ENCODE peak calls at places on chromosome 13, in eight cellular contexts. N, J, P, H, T, F, W and L are unnamed samples. For H3K4me1, the result is how much of the 10 kb centered on the place peaks cover.

GRCh38 chr13:110726726-110727125 is 13.2 kb downstream of the ING1 start:
- DNase-seq in N (no peak), P (no peak), F (no peak), W (no peak), J (no peak), T (no peak), H (no peak), L (no peak)

GRCh38 chr13:104773775-104774174 is 1707.6 kb upstream of the SLC10A2 start:
- DNase-seq in T (no peak), H (peak), F (peak), J (peak), W (peak), N (no peak), P (no peak), L (no peak)

GRCh38 chr13:74886496-74886895 is 595.5 kb downstream of the TBC1D4 start:
- DNase-seq in H (peak), J (peak), P (no peak), F (no peak), W (no peak), T (no peak), N (no peak), L (no peak)

GRCh38 chr13:20831933-20832332 is 58.2 kb upstream of the EEF1AKMT1 start:
- DNase-seq in J (no peak), T (no peak), F (no peak), P (no peak), N (no peak), H (no peak), W (no peak), L (no peak)

GRCh38 chr13:73138276-73138950 is 79.6 kb downstream of the KLF5 start:
- DNase-seq in P (no peak), T (no peak), J (peak), N (peak), W (peak), F (no peak), H (peak), L (no peak)

GRCh38 chr13:41514853-41515395 is 57.6 kb downstream of the RGCC start:
- DNase-seq in F (no peak), W (no peak), N (no peak), J (no peak), T (no peak), P (no peak), H (no peak), L (no peak)

GRCh38 chr13:105785436-105785835 is 750.0 kb downstream of the EFNB2 start:
- DNase-seq in F (no peak), T (no peak), J (no peak), P (no peak), W (no peak), H (no peak), N (no peak), L (no peak)

GRCh38 chr13:40152145-40152544 is 496.7 kb downstream of the COG6 start:
- DNase-seq in H (peak), P (no peak), J (peak), N (no peak), T (no peak), F (no peak), W (no peak), L (no peak)

GRCh38 chr13:64417609-64418008 is 2812.5 kb downstream of the PCDH9 start:
- DNase-seq in N (no peak), T (no peak), W (no peak), H (no peak), J (no peak), P (no peak), F (no peak), L (no peak)

GRCh38 chr13:79966502-79966901 is 374.4 kb downstream of the SPRY2 start:
- DNase-seq in W (peak), H (no peak), N (no peak), F (no peak), P (no peak), J (peak), T (no peak), L (no peak)

GRCh38 chr13:74774252-74774651 is 640.0 kb upstream of the KLF12 start:
- DNase-seq in N (no peak), P (no peak), F (no peak), W (no peak), T (no peak), J (peak), H (peak), L (no peak)

GRCh38 chr13:27406178-27406939 is 18.1 kb upstream of the GTF3A start:
- DNase-seq in J (peak), T (no peak), H (peak), W (peak), N (no peak), P (peak), F (peak), L (no peak)

GRCh38 chr13:26480246-26480855 is 77.1 kb upstream of the WASF3 start:
- DNase-seq in H (peak), J (peak), N (no peak), P (no peak), T (no peak), F (no peak), W (no peak), L (no peak)

GRCh38 chr13:94389544-94390351 is 89.7 kb downstream of the DCT start:
- DNase-seq in W (no peak), J (peak), N (no peak), H (no peak), F (no peak), P (no peak), T (no peak), L (no peak)

GRCh38 chr13:111925146-111925875 is 141.6 kb upstream of the SOX1 start:
- DNase-seq in F (no peak), T (no peak), N (no peak), P (no peak), H (no peak), J (no peak), W (no peak), L (no peak)

GRCh38 chr13:62931901-62932883 is 1516.5 kb upstream of the PCDH20 start:
- DNase-seq in N (no peak), W (no peak), T (no peak), P (no peak), H (peak), J (peak), F (no peak), L (no peak)

GRCh38 chr13:71871844-71872243 is 4.8 kb upstream of the DACH1 start:
- DNase-seq in T (no peak), H (no peak), W (no peak), J (no peak), N (no peak), F (no peak), P (no peak), L (no peak)
- H3K4me1 ChIP-seq in T (under half), H (under half), W (under half), J (under half), N (under half), F (under half), P (under half), L (under half)

GRCh38 chr13:36551445-36551844 is 119.2 kb downstream of the CCNA1 start:
- DNase-seq in N (no peak), F (no peak), T (no peak), H (no peak), W (no peak), J (no peak), P (no peak), L (no peak)

GRCh38 chr13:36548129-36548528 is 115.8 kb downstream of the CCNA1 start:
- DNase-seq in W (no peak), T (no peak), F (no peak), P (no peak), J (no peak), N (no peak), H (no peak), L (no peak)

GRCh38 chr13:36549126-36549702 is 116.9 kb downstream of the CCNA1 start:
- DNase-seq in N (no peak), H (no peak), J (no peak), T (no peak), F (no peak), W (no peak), P (no peak), L (no peak)

GRCh38 chr13:36552334-36552733 is 120.0 kb downstream of the CCNA1 start:
- DNase-seq in J (no peak), P (no peak), H (no peak), W (no peak), N (no peak), F (no peak), T (no peak), L (no peak)

DNA sequence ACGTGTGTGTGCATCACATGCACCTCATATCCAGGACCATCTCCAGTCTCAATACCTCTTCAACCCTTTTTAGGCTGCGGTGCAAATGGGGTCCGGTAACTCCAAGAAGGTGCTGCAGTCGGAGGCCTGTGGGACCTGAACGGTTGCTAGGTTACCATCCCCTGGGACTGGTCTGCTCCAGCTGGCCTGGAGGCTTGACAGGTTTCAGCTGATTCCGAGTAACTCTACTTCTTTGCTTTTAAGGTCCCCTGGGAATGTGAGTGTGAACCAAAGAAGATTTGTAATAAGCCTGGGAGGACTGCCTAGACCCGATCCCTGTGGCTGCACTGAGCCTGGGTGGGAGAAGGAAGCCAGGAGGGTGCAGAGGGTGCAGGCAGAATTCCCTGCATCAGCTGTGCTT is 117.5 kb downstream of the CCNA1 start:
- DNase-seq in T (no peak), N (no peak), J (no peak), F (no peak), H (no peak), P (no peak), W (no peak), L (no peak)
- H3K4me1 ChIP-seq in T (under half), N (under half), J (under half), F (under half), H (under half), P (under half), W (under half), L (under half)

DNA sequence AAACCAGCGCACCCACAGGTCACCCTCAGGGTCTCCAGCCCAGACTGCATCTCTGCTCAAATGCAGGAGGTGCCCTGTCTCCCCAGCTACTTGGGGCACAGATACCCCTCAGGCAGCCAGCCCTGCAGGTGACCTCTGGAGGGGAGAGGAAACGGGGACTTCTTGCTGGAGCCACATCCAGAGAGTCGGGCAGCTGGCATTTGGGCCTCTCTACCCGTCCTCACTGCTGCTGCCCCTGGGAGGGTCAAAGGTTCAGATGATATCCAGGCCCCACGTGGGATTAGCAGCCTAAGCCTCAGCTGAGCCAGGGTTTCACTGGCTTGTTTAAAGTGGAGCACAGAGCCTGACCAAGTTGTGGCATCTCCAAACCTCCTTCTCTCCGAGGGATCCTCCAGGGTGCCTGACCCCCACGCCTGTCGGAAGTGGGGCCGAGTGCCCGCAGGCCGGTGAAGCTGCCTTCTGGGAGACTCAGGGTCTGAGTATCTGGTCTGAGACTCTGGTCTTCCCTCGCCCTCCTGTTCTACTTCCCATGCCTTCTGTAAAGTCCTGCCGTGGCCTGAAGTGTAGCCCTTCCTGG is 2.2 kb downstream of the RASA3 start:
- DNase-seq in P (no peak), F (no peak), N (no peak), T (no peak), H (no peak), J (peak), W (no peak), L (no peak)
- H3K4me1 ChIP-seq in P (half or more), F (under half), N (half or more), T (under half), H (half or more), J (under half), W (under half), L (under half)

DNA sequence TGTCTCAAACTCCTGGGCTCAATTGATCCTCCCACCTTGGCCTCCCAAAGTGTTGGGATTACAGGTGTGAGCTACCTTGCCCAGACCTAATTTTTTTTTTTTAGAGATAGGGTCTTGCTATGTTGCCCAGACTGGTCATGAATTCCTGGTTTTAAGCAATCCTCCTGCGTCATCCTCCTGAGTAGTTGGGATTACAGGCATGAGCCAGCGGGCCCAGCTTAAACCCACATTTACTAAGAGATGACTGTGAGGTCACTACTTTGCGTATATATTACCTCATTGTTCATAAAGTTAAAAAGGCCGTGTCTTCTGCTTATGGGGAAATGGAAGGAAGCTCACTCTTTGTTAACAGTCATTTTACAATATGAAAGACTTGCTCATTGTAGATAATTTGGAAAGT is 39.6 kb upstream of the C1QTNF9 start:
- DNase-seq in T (no peak), W (no peak), N (no peak), H (no peak), P (no peak), F (no peak), J (peak), L (no peak)
- H3K4me1 ChIP-seq in T (under half), W (under half), N (under half), H (under half), P (half or more), F (under half), J (under half), L (under half)

DNA sequence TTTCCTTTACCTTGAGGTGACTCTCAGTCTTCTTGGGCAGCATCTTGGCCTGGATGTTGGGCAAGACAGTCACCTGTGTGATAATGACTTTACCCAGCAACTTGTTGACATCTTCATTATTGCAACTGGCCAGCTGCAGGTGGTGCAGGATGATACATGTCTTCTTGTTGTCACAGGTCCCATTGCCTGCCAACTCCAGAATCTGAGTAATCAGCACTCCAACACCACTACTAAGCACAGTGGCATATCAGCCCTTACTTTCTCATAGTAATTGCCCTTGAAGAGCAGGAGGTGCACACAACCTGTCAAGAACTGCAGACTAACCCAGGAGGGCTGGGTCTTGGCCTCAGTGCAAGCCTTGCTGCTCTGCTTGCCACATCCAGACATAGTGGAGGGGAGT is 57.8 kb downstream of the CCNA1 start:
- DNase-seq in H (no peak), P (no peak), T (no peak), W (no peak), J (no peak), N (no peak), F (no peak), L (no peak)
- H3K4me1 ChIP-seq in H (under half), P (under half), T (under half), W (under half), J (under half), N (under half), F (under half), L (under half)

GRCh38 chr13:32040052-32040642 is 8.6 kb downstream of the FRY start:
- DNase-seq in P (no peak), W (no peak), H (no peak), T (no peak), F (no peak), J (no peak), N (no peak), L (no peak)

GRCh38 chr13:32042567-32042966 is 11.0 kb downstream of the FRY start:
- DNase-seq in H (no peak), P (no peak), F (no peak), T (no peak), W (no peak), J (no peak), N (no peak), L (no peak)

GRCh38 chr13:32040689-32041088 is 9.1 kb downstream of the FRY start:
- DNase-seq in T (no peak), H (no peak), W (no peak), J (no peak), F (no peak), P (no peak), N (no peak), L (no peak)

GRCh38 chr13:32039488-32040013 is 8.0 kb downstream of the FRY start:
- DNase-seq in P (no peak), T (no peak), F (no peak), N (no peak), H (no peak), W (no peak), J (peak), L (no peak)

GRCh38 chr13:32041429-32041828 is 9.9 kb downstream of the FRY start:
- DNase-seq in N (no peak), H (no peak), T (no peak), J (no peak), F (no peak), W (no peak), P (no peak), L (no peak)
- H3K4me1 ChIP-seq in N (under half), H (under half), T (under half), J (under half), F (under half), W (under half), P (under half), L (under half)

DNA sequence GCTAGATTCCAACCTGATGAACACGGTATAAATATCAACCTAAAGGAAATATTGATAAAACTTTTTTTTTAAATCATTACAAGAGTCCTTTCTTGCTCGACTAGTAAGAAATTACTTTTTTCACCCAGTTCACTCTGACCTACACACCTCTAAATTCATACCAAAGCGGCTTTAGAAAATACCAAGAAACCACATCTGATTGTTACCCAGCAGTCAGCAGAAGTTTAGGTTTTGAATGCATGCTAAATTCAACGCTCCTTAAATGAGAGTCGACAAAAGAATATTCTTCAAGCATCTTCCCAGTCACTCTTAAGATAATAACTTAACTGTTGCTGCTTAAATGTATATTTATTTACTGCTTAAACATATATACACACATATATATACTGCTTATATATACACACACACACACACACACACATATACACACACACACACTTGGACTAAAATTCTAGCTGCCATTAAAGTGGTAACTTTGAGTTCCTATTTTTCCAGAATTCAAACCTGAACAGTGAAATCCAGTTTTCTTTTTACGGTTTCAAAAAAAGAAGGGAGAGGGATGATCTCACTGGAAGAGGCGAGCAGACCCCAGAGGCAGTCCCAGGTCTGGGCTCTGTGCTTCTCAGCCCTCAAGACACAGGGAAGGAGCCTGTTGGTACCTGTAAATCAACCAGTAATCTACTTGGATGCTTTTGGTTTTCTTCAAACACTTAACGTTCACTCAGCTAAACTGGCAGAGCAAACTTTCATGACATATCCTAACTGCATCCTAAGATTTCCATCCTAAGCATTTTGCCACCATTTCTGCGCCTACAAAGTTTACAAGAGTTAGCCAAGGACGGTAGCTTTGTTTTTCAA is 1.7 kb downstream of the STK24 start:
- DNase-seq in N (no peak), H (peak), F (peak), T (no peak), P (no peak), J (peak), W (peak), L (no peak)
- H3K4me1 ChIP-seq in N (half or more), H (under half), F (under half), T (under half), P (half or more), J (half or more), W (under half), L (under half)